ENCODE peak calls at places on chromosomes 5 and 9, in seven cellular contexts. G, V, T, H, D, A and E are unnamed samples.

GRCh38 chr5:139881145-139881733 is 85.6 kb downstream of the PSD2 start:
- DNase-seq in G (no peak), V (no peak), T (no peak), H (no peak), D (no peak), A (no peak), E (no peak)

GRCh38 chr9:95167998-95168397 is 149.5 kb downstream of the FANCC start:
- DNase-seq in G (peak), V (peak), T (peak), H (peak), D (no peak), A (peak), E (no peak)

GRCh38 chr5:67182406-67182805 is 14.2 kb downstream of the CD180 start:
- DNase-seq in G (peak), V (no peak), T (no peak), H (peak), D (peak), A (peak), E (peak)

GRCh38 chr9:2213830-2214468 is 198.8 kb downstream of the SMARCA2 start:
- DNase-seq in G (no peak), V (no peak), T (no peak), H (no peak), D (no peak), A (no peak), E (no peak)

GRCh38 chr9:123080444-123080843 is 47.0 kb downstream of the GPR21 start:
- DNase-seq in G (no peak), V (no peak), T (no peak), H (no peak), D (no peak), A (no peak), E (no peak)

GRCh38 chr5:27140831-27141230 is 102.4 kb upstream of the CDH9 start:
- DNase-seq in G (no peak), V (no peak), T (no peak), H (no peak), D (no peak), A (no peak), E (no peak)

GRCh38 chr9:26296910-26297309 is 595.7 kb downstream of the CAAP1 start:
- DNase-seq in G (no peak), V (no peak), T (no peak), H (no peak), D (no peak), A (no peak), E (no peak)

GRCh38 chr5:120073722-120074121 is 390.4 kb upstream of the PRR16 start:
- DNase-seq in G (no peak), V (no peak), T (no peak), H (no peak), D (no peak), A (no peak), E (no peak)

GRCh38 chr9:37800631-37801286 is at the start of gene DCAF10:
- DNase-seq in G (peak), V (peak), T (peak), H (peak), D (peak), A (peak), E (peak)

GRCh38 chr9:97723819-97724218 is 26.7 kb upstream of the XPA start:
- DNase-seq in G (no peak), V (no peak), T (no peak), H (no peak), D (no peak), A (no peak), E (no peak)

GRCh38 chr9:96382175-96382574 is 1.3 kb downstream of the SLC35D2 start:
- DNase-seq in G (no peak), V (no peak), T (no peak), H (no peak), D (no peak), A (no peak), E (no peak)

GRCh38 chr5:65334077-65334476 is 147.6 kb downstream of the ADAMTS6 start:
- DNase-seq in G (no peak), V (peak), T (peak), H (peak), D (no peak), A (no peak), E (no peak)

GRCh38 chr9:121888438-121888775 is 204.7 kb downstream of the TTLL11 start:
- DNase-seq in G (no peak), V (no peak), T (no peak), H (no peak), D (no peak), A (no peak), E (no peak)

GRCh38 chr9:93041108-93041802 is 17.2 kb upstream of the SUSD3 start:
- DNase-seq in G (no peak), V (no peak), T (no peak), H (no peak), D (no peak), A (no peak), E (no peak)

GRCh38 chr5:59236996-59237395 is 654.1 kb downstream of the RAB3C start:
- DNase-seq in G (no peak), V (no peak), T (no peak), H (no peak), D (no peak), A (no peak), E (no peak)

GRCh38 chr9:89174291-89174690 is 4.3 kb downstream of the SHC3 start:
- DNase-seq in G (no peak), V (no peak), T (no peak), H (peak), D (no peak), A (no peak), E (no peak)
- TF ChIP-seq POLR2A in G (no peak), V (no peak), T (no peak), H (no peak), D (no peak), A (no peak), E (no peak)

GRCh38 chr5:172841-173251 is 18.4 kb upstream of the LRRC14B start:
- DNase-seq in G (no peak), V (no peak), T (no peak), H (no peak), D (no peak), A (no peak), E (no peak)
- TF ChIP-seq CTCF in G (no peak), V (no peak), T (no peak), H (no peak), D (no peak), A (no peak), E (no peak)

DNA sequence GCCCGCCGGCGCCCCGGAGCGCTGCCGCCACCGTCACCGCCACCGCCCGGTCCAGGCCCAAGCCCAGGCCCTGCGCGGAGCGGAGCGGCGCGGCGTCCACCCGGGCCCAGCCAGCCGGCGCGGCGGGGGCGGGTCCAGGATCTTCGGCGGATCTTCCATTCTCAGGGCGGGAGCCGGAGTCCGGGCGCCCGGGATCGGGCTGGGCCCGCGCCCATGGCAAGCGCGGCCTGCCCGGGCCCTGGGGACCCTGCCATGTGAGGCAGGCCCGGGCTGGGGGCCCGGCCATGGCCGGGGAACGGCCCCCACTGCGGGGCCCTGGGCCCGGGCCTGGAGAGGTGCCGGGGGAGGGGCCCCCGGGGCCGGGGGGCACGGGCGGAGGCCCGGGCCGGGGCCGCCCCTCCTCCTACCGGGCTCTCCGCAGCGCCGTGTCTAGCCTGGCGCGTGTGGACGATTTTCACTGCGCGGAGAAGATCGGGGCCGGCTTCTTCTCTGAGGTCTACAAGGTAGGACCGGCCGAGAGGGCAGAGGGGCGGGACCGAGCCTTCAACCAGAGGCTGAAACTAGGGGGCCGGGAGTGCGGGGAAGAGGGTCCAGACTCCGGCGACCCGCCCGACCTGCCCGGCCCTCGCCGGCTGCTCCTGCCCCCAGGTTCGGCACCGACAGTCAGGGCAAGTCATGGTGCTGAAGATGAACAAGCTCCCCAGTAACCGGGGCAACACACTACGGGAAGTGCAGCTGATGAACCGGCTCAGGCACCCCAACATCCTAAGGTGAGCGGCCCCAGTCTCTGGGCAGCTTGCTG is 475 bp downstream of the TESK1 start:
- DNase-seq in G (peak), V (peak), T (peak), H (no peak), D (no peak), A (no peak), E (peak)
- TF ChIP-seq POLR2A in G (no peak), V (no peak), T (no peak), H (no peak), D (no peak), A (no peak), E (no peak)

GRCh38 chr5:157648275-157648990 is 3.8 kb downstream of the SOX30 start:
- DNase-seq in G (no peak), V (no peak), T (no peak), H (no peak), D (no peak), A (no peak), E (no peak)

GRCh38 chr5:157649091-157649490 is 3.1 kb downstream of the SOX30 start:
- DNase-seq in G (no peak), V (no peak), T (no peak), H (no peak), D (no peak), A (no peak), E (no peak)

GRCh38 chr5:157651011-157651611 is 1.1 kb downstream of the SOX30 start:
- DNase-seq in G (no peak), V (no peak), T (no peak), H (no peak), D (no peak), A (no peak), E (no peak)

GRCh38 chr5:157652377-157652692 is at the start of gene SOX30:
- DNase-seq in G (no peak), V (no peak), T (no peak), H (no peak), D (no peak), A (no peak), E (no peak)

DNA sequence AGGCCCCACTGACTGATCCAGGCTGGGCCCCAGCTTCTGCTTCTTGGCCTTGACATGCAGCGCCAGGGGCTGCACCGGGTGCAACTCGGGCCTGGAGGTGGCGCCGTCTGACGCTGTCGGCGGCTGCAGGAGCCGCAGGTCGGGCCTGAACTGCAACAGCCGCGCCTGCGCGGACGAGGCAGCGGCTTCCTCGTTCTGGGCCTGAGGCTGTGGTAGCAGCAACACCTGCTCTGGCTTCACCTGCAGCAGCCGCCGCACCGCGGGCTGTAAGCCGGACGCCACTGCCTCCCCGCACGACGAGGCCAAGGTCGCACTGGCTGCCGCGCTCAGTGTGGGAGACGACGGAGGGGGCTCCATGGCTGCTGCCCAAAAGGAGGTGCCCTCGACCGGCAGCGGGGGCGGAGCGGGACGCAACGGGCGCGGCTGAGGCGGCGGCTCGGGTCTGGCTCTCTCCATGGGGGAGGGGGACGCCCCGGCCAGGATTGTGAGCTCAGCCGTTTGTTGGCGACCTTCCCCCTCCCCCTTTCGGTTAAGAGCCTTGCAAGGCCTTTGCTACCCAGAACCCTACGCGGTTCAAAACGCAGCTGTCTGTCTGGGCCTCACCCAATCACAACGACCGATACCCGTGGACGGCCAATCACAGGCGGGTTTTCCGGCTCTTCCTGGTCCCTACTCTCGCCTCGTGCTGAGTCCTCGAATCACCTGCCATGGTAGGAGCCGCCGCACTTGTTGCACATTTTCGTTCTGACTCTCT is 438 bp downstream of the SOX30 start:
- DNase-seq in G (peak), V (peak), T (peak), H (peak), D (no peak), A (no peak), E (peak)
- TF ChIP-seq CTCF in G (peak), V (peak), T (peak), H (peak), D (peak), A (no peak), E (no peak)

GRCh38 chr9:136389396-136389795 is 10.6 kb downstream of the SNAPC4 start:
- DNase-seq in G (no peak), V (no peak), T (no peak), H (no peak), D (no peak), A (no peak), E (no peak)

GRCh38 chr9:136386018-136386417 is 12.5 kb upstream of the CARD9 start:
- DNase-seq in G (no peak), V (no peak), T (no peak), H (no peak), D (no peak), A (no peak), E (no peak)

GRCh38 chr9:136385015-136385414 is 11.5 kb upstream of the CARD9 start:
- DNase-seq in G (no peak), V (no peak), T (no peak), H (no peak), D (no peak), A (no peak), E (no peak)

GRCh38 chr9:136383436-136383835 is 10.0 kb upstream of the CARD9 start:
- DNase-seq in G (no peak), V (no peak), T (no peak), H (no peak), D (no peak), A (no peak), E (no peak)

DNA sequence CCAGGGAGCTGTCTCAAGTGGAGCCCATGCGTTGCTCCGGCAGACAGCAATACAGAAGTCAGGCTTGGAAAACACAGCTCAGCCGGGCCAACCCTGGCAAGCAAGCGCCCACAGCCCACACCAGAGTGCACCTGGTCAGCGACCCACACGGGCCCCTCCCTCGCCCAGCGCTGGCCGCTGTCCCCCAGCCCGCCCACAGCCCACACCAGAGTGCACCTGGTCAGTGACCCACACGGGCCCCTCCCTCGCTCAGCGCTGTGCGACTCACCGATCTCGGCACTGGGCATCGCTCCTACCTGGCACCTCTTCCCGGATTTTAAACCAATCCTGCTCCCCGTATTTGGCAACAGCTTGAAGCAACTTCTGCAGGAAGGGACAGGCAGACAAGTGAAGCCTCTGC is 12.8 kb downstream of the SNAPC4 start:
- DNase-seq in G (no peak), V (no peak), T (no peak), H (no peak), D (no peak), A (no peak), E (no peak)
- TF ChIP-seq POLR2A in G (no peak), V (no peak), T (no peak), H (no peak), D (no peak), A (no peak), E (no peak)

GRCh38 chr9:131138676-131139075 is 13.3 kb downstream of the NUP214 start:
- DNase-seq in G (no peak), V (no peak), T (no peak), H (peak), D (no peak), A (no peak), E (no peak)
- TF ChIP-seq CTCF in G (no peak), V (no peak), T (no peak), H (no peak), D (no peak), A (no peak), E (no peak)

GRCh38 chr5:150081541-150082283 is 4.6 kb downstream of the CSF1R start:
- DNase-seq in G (peak), V (peak), T (peak), H (no peak), D (peak), A (peak), E (peak)
- TF ChIP-seq POLR2A in G (no peak), V (peak), T (no peak), H (no peak), D (no peak), A (no peak), E (no peak)

GRCh38 chr5:38756068-38756467 is 89.7 kb upstream of the OSMR start:
- DNase-seq in G (no peak), V (no peak), T (no peak), H (no peak), D (no peak), A (no peak), E (no peak)

GRCh38 chr5:38752622-38753021 is 93.2 kb upstream of the OSMR start:
- DNase-seq in G (no peak), V (no peak), T (no peak), H (no peak), D (no peak), A (no peak), E (no peak)

GRCh38 chr5:38753776-38754175 is 92.0 kb upstream of the OSMR start:
- DNase-seq in G (no peak), V (no peak), T (no peak), H (no peak), D (no peak), A (no peak), E (no peak)

GRCh38 chr5:38757451-38758245 is 88.2 kb upstream of the OSMR start:
- DNase-seq in G (peak), V (no peak), T (peak), H (peak), D (no peak), A (no peak), E (no peak)

GRCh38 chr5:38755171-38755570 is 90.6 kb upstream of the OSMR start:
- DNase-seq in G (no peak), V (no peak), T (no peak), H (no peak), D (no peak), A (no peak), E (no peak)
- TF ChIP-seq CTCF in G (no peak), V (no peak), T (no peak), H (no peak), D (no peak), A (no peak), E (no peak)

GRCh38 chr5:178486305-178486704 is 103.9 kb downstream of the COL23A1 start:
- DNase-seq in G (no peak), V (no peak), T (no peak), H (no peak), D (no peak), A (no peak), E (no peak)
- TF ChIP-seq POLR2A in G (no peak), V (no peak), T (no peak), H (no peak), D (no peak), A (no peak), E (no peak)